ENCODE peak calls at places on chromosomes 11 and 22, in ten cellular contexts. F, O, M, Z, N, V, D, E, T and C are unnamed samples.

GRCh38 chr22:39452740-39453040 is 4.1 kb upstream of the MGAT3 start:
- DNase-seq in N (no peak), D (no peak), O (no peak), E (no peak), F (no peak), V (no peak), T (no peak), M (no peak), Z (no peak), C (no peak)

GRCh38 chr11:70210051-70210501 is 7.0 kb downstream of the FADD start:
- DNase-seq in M (no peak), O (no peak), Z (no peak), D (peak; percentile 81), T (no peak), N (peak; percentile 46), E (no peak), F (peak; percentile 66), V (no peak), C (peak; percentile 42)

GRCh38 chr11:21976210-21976609 is 216.7 kb upstream of the ANO5 start:
- DNase-seq in Z (no peak), E (no peak), V (no peak), M (peak; percentile 11), T (no peak), F (no peak), O (no peak), N (no peak), D (no peak), C (no peak)

GRCh38 chr22:37599161-37599560 is 9.5 kb upstream of the GGA1 start:
- DNase-seq in D (no peak), E (no peak), M (no peak), F (no peak), Z (no peak), T (no peak), V (no peak), N (no peak), O (no peak), C (no peak)

GRCh38 chr22:36201630-36202312 is at the start of gene APOL4:
- DNase-seq in Z (peak; percentile 81), V (peak; percentile 71), M (no peak), E (no peak), F (peak; percentile 81), D (peak; percentile 79), N (peak; percentile 52), T (no peak), O (peak; percentile 72), C (peak; percentile 40)

GRCh38 chr11:93840981-93841380 is 9.4 kb downstream of the VSTM5 start:
- DNase-seq in T (no peak), D (no peak), M (no peak), E (no peak), O (no peak), Z (no peak), V (no peak), N (no peak), F (no peak), C (no peak)

GRCh38 chr11:69909561-69910518 is 90.6 kb upstream of the FGF3 start:
- DNase-seq in E (no peak), Z (no peak), F (no peak), O (no peak), M (peak; percentile 66), N (no peak), D (no peak), V (no peak), T (no peak), C (no peak)

GRCh38 chr11:104665631-104666030 is 232.6 kb downstream of the CASP12 start:
- DNase-seq in O (no peak), F (peak; percentile 77), E (no peak), M (no peak), T (peak; percentile 50), Z (no peak), V (no peak), N (peak; percentile 94), D (peak; percentile 72), C (peak; percentile 73)

GRCh38 chr22:20624161-20624616 is 116.8 kb downstream of the MED15 start:
- DNase-seq in N (no peak), F (no peak), E (no peak), M (no peak), O (no peak), T (no peak), D (no peak), Z (no peak), V (no peak), C (no peak)

DNA sequence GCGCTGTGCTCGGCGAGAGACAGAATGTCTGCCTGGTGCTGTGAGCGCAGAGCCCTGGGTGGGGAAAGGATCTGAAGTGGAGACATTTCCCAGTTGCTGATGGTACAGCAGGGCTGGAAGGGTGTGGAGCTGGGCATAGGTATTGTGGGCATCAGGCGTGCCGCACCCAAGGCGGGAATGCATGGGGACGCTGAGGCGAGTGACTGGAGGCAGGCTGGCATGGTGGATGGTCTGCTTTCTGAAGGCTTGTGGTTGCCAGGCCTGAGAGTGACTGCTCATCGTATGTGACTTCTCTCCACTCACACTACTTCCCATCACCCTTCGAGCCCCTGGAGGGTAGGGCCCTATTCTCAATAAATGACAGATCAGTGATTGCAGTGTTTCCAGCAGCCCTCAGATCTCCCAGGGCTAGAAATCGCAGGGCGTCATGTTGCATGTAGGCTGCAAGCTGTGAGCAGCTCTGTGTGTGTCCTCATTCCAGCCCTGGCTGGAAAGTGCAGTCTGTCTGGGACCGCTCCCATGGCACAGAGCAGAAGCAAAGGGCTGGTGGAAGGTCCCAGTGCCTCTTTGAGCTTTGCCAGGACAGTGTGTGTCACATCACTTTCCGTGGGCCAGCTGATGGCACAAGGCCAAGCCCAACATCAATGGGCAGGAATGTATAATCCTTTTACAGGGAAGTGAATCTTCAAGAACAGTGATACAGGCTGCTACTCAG is 67.7 kb downstream of the TBC1D22A start:
- DNase-seq in F (peak; percentile 55), D (peak; percentile 53), N (peak; percentile 46), V (no peak), Z (peak; percentile 59), E (no peak), T (no peak), O (no peak), M (no peak), C (peak; percentile 44)
- H3K4me3 ChIP-seq in F (no peak overlapping the region), D (no peak overlapping the region), N (no peak overlapping the region), V (no peak overlapping the region), Z (no peak overlapping the region), E (no peak overlapping the region), T (no peak overlapping the region), O (no peak overlapping the region), M (no peak overlapping the region), C (no peak overlapping the region)

GRCh38 chr22:24190159-24190540 is 8.9 kb downstream of the SUSD2 start:
- DNase-seq in F (no peak), Z (no peak), D (no peak), T (no peak), V (no peak), O (no peak), M (no peak), N (no peak), E (no peak), C (no peak)

GRCh38 chr22:24189249-24190158 is 8.2 kb downstream of the SUSD2 start:
- DNase-seq in T (peak; percentile 26), E (no peak), N (peak; percentile 60), M (peak; percentile 90), V (peak; percentile 92), Z (peak; percentile 76), F (peak; percentile 76), D (peak; percentile 78), O (peak; percentile 81), C (peak; percentile 63)

GRCh38 chr22:24191893-24192292 is 10.6 kb downstream of the SUSD2 start:
- DNase-seq in F (no peak), D (no peak), M (no peak), T (no peak), V (no peak), Z (no peak), E (no peak), N (no peak), O (no peak), C (no peak)

GRCh38 chr22:24191381-24191841 is 10.1 kb downstream of the SUSD2 start:
- DNase-seq in M (no peak), F (no peak), V (no peak), D (no peak), E (no peak), O (no peak), T (no peak), N (no peak), Z (no peak), C (no peak)

GRCh38 chr22:24190566-24191208 is 9.4 kb downstream of the SUSD2 start:
- DNase-seq in T (no peak), D (peak; percentile 11), Z (no peak), F (no peak), M (no peak), O (no peak), V (no peak), E (no peak), N (no peak), C (no peak)
- TF ChIP-seq CTCF in T (no peak), D (no peak), Z (no peak), F (peak; percentile 8), M (peak; percentile 30), O (no peak), V (no peak), E (no peak), N (no peak), C (no peak)

GRCh38 chr11:46676436-46677158 is 23.8 kb downstream of the ARHGAP1 start:
- DNase-seq in V (no peak), M (no peak), O (no peak), N (no peak), E (no peak), D (no peak), T (no peak), Z (no peak), F (no peak), C (no peak)
- H3K4me3 ChIP-seq in V (no peak overlapping the region), M (no peak overlapping the region), O (no peak overlapping the region), N (no peak overlapping the region), E (no peak overlapping the region), D (no peak overlapping the region), T (no peak overlapping the region), Z (no peak overlapping the region), F (no peak overlapping the region), C (no peak overlapping the region)

DNA sequence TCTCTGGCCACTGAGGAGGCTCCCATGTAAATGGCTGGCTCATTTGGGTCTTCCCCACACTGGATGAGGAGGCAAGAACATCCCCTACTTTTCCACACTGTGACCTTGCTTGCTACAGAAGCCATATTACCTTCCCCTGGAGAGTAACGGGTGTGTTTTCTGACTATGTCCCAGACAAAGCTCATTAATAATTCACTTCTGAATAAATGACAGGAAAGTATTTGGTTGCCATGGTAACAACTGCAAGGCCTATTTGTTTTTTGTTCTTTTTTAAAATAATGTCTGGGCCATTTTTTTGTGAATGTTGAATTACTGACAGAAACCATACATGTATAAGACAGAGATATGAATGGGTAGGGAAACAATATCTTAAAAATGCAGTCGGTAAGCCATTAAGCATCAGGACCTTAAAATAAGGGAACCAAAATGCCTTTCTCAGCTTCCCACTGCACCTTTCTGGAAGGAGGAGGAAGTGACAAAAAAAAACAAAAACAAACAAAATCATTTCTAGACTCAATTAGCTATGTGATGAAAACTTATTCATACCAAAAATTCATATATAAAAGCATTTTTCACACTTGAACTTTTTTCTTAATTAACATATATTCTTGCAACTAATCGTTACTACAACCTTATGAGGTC is 31.9 kb downstream of the SLC1A2 start:
- DNase-seq in V (no peak), N (no peak), Z (no peak), D (peak; percentile 27), O (no peak), T (no peak), E (no peak), F (peak; percentile 20), M (no peak), C (no peak)
- TF ChIP-seq CTCF in V (no peak), N (no peak), Z (peak; percentile 52), D (no peak), O (no peak), T (no peak), E (no peak), F (no peak), M (no peak), C (no peak)